ENCODE peak calls at places on chromosome 7, in ten cellular contexts. G is esophagus muscularis mucosa, U is HL-60, V is GM23248, O is retinal pigment epithelial cell, A is HCT116, J is brain microvascular endothelial cell, S is AG04450, R is colonic mucosa, Z is aorta. P is an unnamed sample.

GRCh38 chr7:127708788-127709187 is 56.8 kb downstream of the SND1 start:
- DNase-seq in G (no peak), U (peak; percentile 74), V (peak; percentile 86), O (peak; percentile 40), A (peak; percentile 54), J (peak; percentile 82), S (peak; percentile 68), R (peak; percentile 79), Z (no peak), P (peak; percentile 53)

GRCh38 chr7:17434841-17435692 is 136.6 kb downstream of the AHR start:
- DNase-seq in G (no peak), U (no peak), V (no peak), O (no peak), A (no peak), J (no peak), S (no peak), R (no peak), Z (no peak), P (no peak)

GRCh38 chr7:100583132-100584045 is 2.5 kb downstream of the LRCH4 start:
- DNase-seq in G (peak; percentile 94), U (peak; percentile 97), V (no peak), O (no peak), A (no peak), J (peak; percentile 44), S (no peak), R (peak; percentile 68), Z (peak; percentile 76), P (no peak)

GRCh38 chr7:130069179-130069977 is 956 bp upstream of the KLHDC10 start:
- DNase-seq in G (no peak), U (no peak), V (no peak), O (no peak), A (no peak), J (no peak), S (no peak), R (no peak), Z (no peak), P (no peak)

GRCh38 chr7:45874408-45875131 is 1.7 kb upstream of the CCDC201 start:
- DNase-seq in G (peak; percentile 77), U (no peak), V (peak; percentile 86), O (no peak), A (no peak), J (peak; percentile 83), S (peak; percentile 45), R (no peak), Z (no peak), P (peak; percentile 59)

GRCh38 chr7:82810558-82811259 is 352.0 kb downstream of the PCLO start:
- DNase-seq in G (no peak), U (peak; percentile 5), V (peak; percentile 90), O (peak; percentile 18), A (peak; percentile 45), J (peak; percentile 60), S (peak; percentile 62), R (no peak), Z (no peak), P (peak; percentile 61)

GRCh38 chr7:76069238-76069638 is 21.3 kb downstream of the MDH2 start:
- DNase-seq in G (no peak), U (peak; percentile 86), V (peak; percentile 93), O (peak; percentile 59), A (peak; percentile 65), J (peak; percentile 73), S (peak; percentile 88), R (peak; percentile 68), Z (no peak), P (peak; percentile 89)

GRCh38 chr7:48250441-48250951 is 79.2 kb downstream of the ABCA13 start:
- DNase-seq in G (no peak), U (no peak), V (peak; percentile 0), O (no peak), A (no peak), J (peak; percentile 92), S (no peak), R (no peak), Z (no peak), P (no peak)

GRCh38 chr7:106600569-106601373 is 60.2 kb downstream of the CCDC71L start:
- DNase-seq in G (no peak), U (no peak), V (no peak), O (peak; percentile 79), A (no peak), J (peak; percentile 25), S (no peak), R (no peak), Z (no peak), P (no peak)

GRCh38 chr7:985915-986741 is 3.1 kb downstream of the CYP2W1 start:
- DNase-seq in G (no peak), U (no peak), V (peak; percentile 49), O (no peak), A (no peak), J (peak; percentile 36), S (no peak), R (no peak), Z (no peak), P (no peak)

GRCh38 chr7:102262536-102262935 is 24.1 kb upstream of the SH2B2 start:
- DNase-seq in G (no peak), U (no peak), V (no peak), O (no peak), A (no peak), J (no peak), S (no peak), R (no peak), Z (no peak), P (no peak)

GRCh38 chr7:89002942-89003618 is 207.5 kb upstream of the TEX47 start:
- DNase-seq in G (no peak), U (no peak), V (peak; percentile 0), O (no peak), A (no peak), J (no peak), S (no peak), R (no peak), Z (no peak), P (no peak)
- H3K4me3 ChIP-seq in G (peak overlapping the region; percentile 3), U (no peak overlapping the region), V (no peak overlapping the region), O (no peak overlapping the region), A (no peak overlapping the region), J (no peak overlapping the region), S (no peak overlapping the region), R (peak overlapping the region; percentile 16), Z (no peak overlapping the region), P (no peak overlapping the region)

DNA sequence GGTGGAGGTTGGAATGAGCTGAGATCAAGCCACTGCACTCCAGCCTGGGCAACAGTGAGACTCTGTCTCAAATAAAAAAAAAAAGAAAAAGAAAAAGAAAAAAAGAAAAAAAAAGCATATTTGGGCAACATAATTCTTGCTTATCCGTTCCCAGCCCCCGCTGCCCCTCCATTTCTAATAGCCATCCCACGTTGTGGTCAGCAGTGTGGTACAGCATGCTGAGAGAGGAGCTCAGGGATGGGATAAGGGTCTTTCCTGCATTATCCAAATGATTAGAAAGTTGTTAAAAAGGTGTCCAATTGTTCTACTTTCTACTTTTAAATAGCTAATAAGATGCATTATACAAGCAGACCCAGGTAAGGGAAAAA is 104.9 kb upstream of the ZNF92 start:
- DNase-seq in G (no peak), U (no peak), V (no peak), O (no peak), A (no peak), J (no peak), S (no peak), R (no peak), Z (no peak), P (no peak)
- H3K4me3 ChIP-seq in G (no peak overlapping the region), U (no peak overlapping the region), V (no peak overlapping the region), O (peak overlapping the region; percentile 89), A (peak overlapping the region; percentile 57), J (peak overlapping the region; percentile 75), S (peak overlapping the region; percentile 64), R (no peak overlapping the region), Z (peak overlapping the region; percentile 2), P (peak overlapping the region; percentile 58)

GRCh38 chr7:151250181-151251095 is 1.9 kb upstream of the SMARCD3 start:
- DNase-seq in G (no peak), U (no peak), V (no peak), O (no peak), A (no peak), J (no peak), S (no peak), R (no peak), Z (no peak), P (no peak)

GRCh38 chr7:151249034-151249731 is 689 bp upstream of the SMARCD3 start:
- DNase-seq in G (no peak), U (peak; percentile 64), V (peak; percentile 86), O (no peak), A (no peak), J (peak; percentile 59), S (no peak), R (peak; percentile 54), Z (peak; percentile 90), P (no peak)

GRCh38 chr7:151248191-151249033 is at the start of gene SMARCD3:
- DNase-seq in G (no peak), U (no peak), V (peak; percentile 73), O (no peak), A (no peak), J (peak; percentile 58), S (no peak), R (peak; percentile 40), Z (peak; percentile 92), P (no peak)

GRCh38 chr7:151251328-151251925 is 2.9 kb upstream of the SMARCD3 start:
- DNase-seq in G (no peak), U (no peak), V (peak; percentile 76), O (no peak), A (no peak), J (peak; percentile 33), S (no peak), R (no peak), Z (peak; percentile 91), P (no peak)

DNA sequence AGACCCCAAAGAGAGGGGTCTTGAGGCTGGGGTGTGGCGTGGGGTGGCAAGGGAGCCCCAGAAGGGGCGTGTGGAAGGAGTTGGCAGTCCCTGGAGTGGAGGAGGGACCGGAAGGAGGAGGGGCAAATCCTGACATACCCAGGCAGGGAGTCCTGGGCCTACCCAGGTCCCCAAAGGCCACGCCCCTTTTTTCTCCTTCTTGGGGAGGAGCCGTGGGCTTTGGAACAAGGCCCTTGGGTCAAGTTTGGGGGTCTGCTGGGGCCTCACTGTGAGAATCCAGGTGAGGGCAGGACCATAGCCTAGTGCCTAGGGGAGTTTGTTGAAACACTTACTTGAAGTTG is 1.2 kb upstream of the SMARCD3 start:
- DNase-seq in G (no peak), U (no peak), V (peak; percentile 75), O (no peak), A (peak; percentile 48), J (peak; percentile 8), S (no peak), R (peak; percentile 49), Z (peak; percentile 84), P (no peak)
- H3K4me3 ChIP-seq in G (peak overlapping the region; percentile 81), U (no peak overlapping the region), V (peak overlapping the region; percentile 91), O (no peak overlapping the region), A (peak overlapping the region; percentile 58), J (no peak overlapping the region), S (no peak overlapping the region), R (no peak overlapping the region), Z (peak overlapping the region; percentile 60), P (peak overlapping the region; percentile 75)

DNA sequence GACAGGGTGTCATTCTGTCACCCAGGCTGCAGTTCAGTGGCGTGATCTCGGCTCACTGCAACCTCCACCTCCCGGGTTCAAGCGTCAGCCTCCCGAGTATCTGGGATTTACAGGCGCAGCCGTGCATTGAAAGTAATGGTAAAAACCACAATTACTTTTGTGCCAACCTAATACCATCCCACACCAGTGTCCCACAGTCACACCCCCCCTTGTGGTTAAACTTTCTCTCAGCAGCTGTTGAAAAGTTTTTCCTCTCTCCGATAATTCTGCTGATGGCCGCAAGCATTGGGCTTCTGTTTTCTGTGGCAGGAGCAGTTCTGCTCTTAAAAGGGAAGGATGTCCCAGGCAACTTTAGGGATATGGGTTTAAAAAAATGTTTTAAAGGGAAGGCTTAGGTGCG is 6.6 kb upstream of the LAT2 start:
- DNase-seq in G (no peak), U (peak; percentile 88), V (peak; percentile 82), O (no peak), A (no peak), J (no peak), S (no peak), R (peak; percentile 48), Z (peak; percentile 40), P (no peak)
- H3K4me3 ChIP-seq in G (no peak overlapping the region), U (no peak overlapping the region), V (no peak overlapping the region), O (no peak overlapping the region), A (no peak overlapping the region), J (no peak overlapping the region), S (no peak overlapping the region), R (no peak overlapping the region), Z (no peak overlapping the region), P (no peak overlapping the region)

P was measured in AG04449.